ENCODE peak calls at places on chromosomes 13 and 19, in six cellular contexts. U is IMR-90; N is CD8-positive, alpha-beta T cell; X is cardiac fibroblast; L is neural progenitor cell; F is astrocyte of the cerebellum. C is an unnamed sample.

GRCh38 chr19:12913011-12913561 is 6.0 kb downstream of the SYCE2 start:
- DNase-seq in F (peak; percentile 32), X (peak; percentile 88), U (peak; percentile 42), N (no peak), L (peak; percentile 84), C (peak; percentile 29)

GRCh38 chr13:91112878-91113277 is 234.6 kb upstream of the MIR17HG start:
- DNase-seq in L (no peak), F (no peak), N (no peak), X (no peak), U (no peak), C (no peak)

GRCh38 chr13:44710576-44710975 is 134.4 kb upstream of the TSC22D1 start:
- DNase-seq in U (peak; percentile 96), N (no peak), X (peak; percentile 90), F (peak; percentile 93), L (no peak), C (no peak)

GRCh38 chr19:49896863-49897621 is at the start of gene IL4I1:
- DNase-seq in F (no peak), U (peak; percentile 42), L (no peak), N (peak; percentile 58), X (peak; percentile 40), C (no peak)

GRCh38 chr19:49997709-49998108 is 27.5 kb downstream of the VRK3 start:
- DNase-seq in U (peak; percentile 13), X (peak; percentile 20), F (no peak), L (peak; percentile 60), N (no peak), C (peak; percentile 26)

GRCh38 chr19:42048992-42049391 is 21.0 kb downstream of the GRIK5 start:
- DNase-seq in X (no peak), U (no peak), F (no peak), L (no peak), N (no peak), C (no peak)

GRCh38 chr19:11264452-11265176 is 2.3 kb upstream of the DOCK6 start:
- DNase-seq in X (no peak), N (no peak), U (no peak), L (no peak), F (no peak), C (no peak)

GRCh38 chr19:4181053-4181508 is 1.3 kb downstream of the SIRT6 start:
- DNase-seq in U (no peak), X (no peak), L (no peak), F (no peak), N (no peak), C (no peak)

GRCh38 chr13:98450495-98451167 is 126.3 kb downstream of the STK24 start:
- DNase-seq in F (no peak), X (no peak), U (no peak), L (no peak), N (no peak), C (no peak)

GRCh38 chr19:49591731-49592485 is 926 bp downstream of the PRR12 start:
- DNase-seq in U (peak; percentile 26), F (no peak), X (peak; percentile 42), N (peak; percentile 73), L (peak; percentile 71), C (peak; percentile 62)

GRCh38 chr19:53537126-53537522 is 821 bp upstream of the ZNF331 start:
- DNase-seq in F (no peak), L (no peak), N (no peak), U (no peak), X (no peak), C (no peak)

GRCh38 chr19:56660381-56661105 is 11.0 kb downstream of the ZNF835 start:
- DNase-seq in F (no peak), U (no peak), L (no peak), X (no peak), N (no peak), C (no peak)

GRCh38 chr13:41263261-41263971 is at the start of gene MTRF1:
- DNase-seq in N (peak; percentile 87), U (peak; percentile 69), X (peak; percentile 80), F (peak; percentile 41), L (peak; percentile 82), C (peak; percentile 66)

GRCh38 chr13:24624363-24624762 is 55.8 kb upstream of the ATP12A start:
- DNase-seq in X (no peak), N (no peak), U (no peak), F (no peak), L (no peak), C (no peak)

DNA sequence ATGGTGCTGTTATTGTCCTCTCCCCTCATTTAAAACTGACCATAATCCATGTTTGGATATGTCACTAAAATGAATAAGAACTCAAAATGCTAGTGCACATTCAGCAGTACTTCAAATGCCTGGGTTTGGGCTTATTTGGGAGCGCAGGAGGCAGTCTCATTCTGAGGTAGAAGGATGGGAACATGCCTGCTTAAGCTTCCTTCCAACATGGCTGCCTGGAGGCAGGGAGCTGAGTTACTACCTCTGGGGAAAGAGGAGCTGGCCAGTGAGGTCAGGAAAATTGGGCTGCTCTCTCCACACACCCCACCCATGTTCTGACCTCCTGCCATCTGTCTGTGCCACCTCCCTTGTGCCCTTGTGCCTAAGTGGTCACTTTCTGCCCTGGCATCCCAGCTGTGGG is 85.7 kb downstream of the PTPRS start:
- DNase-seq in N (no peak), F (no peak), X (no peak), L (no peak), U (no peak), C (no peak)
- TF ChIP-seq CTCF in N (no peak), F (no peak), X (no peak), L (no peak), U (no peak), C (no peak)

DNA sequence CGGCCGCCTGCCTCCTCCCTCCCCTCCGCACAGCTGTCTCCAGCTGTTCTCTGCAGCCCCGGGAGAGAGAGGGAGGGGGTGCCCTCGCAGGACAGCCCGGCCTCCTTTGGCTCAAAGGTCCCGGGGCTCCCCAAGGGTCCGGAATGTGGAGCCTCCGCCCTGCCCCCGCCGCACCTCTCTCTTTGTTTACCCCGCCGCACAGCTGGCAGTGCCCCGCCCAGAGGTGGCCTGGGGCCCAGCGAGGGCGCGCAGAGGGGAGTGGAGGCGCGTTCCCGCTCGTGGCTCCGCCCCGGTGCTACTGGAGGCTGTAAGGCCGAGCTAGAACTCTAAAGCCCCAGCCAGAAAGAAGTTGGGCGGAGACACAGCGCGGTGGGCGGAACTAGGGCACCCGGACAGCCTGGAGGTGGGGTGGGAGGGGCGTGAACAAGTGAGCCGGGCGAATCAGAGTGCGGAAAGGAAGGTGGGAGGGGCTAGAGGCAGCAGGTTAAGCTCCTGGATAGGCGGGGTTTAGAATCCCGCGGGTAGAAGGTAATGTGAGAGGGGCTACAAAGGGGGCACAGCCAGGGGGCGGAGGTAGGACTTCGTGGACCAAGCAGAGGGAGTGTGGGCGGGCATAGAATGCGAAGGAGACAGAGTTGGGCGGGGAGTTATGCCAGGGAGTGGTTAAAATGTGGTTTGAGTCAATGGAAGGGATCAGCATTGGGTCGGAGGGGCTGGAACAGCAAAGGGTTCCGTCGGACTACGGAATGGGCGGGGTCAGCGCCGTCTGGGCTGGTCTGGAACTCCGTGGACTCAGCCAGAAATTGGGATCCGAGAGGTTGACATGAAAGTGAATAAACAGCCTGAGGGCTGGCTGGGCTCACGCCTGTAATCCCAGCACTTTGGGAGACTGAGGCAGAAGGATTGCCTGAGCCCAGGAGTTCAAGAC is 2.8 kb downstream of the LTBP4 start:
- DNase-seq in F (peak; percentile 70), U (peak; percentile 92), X (peak; percentile 98), N (peak; percentile 96), L (peak; percentile 99), C (peak; percentile 99)
- TF ChIP-seq CTCF in F (no peak), U (no peak), X (no peak), N (no peak), L (no peak), C (no peak)

GRCh38 chr13:31234729-31235128 is 35.0 kb downstream of the B3GLCT start:
- DNase-seq in U (no peak), L (no peak), N (no peak), F (no peak), X (peak; percentile 29), C (no peak)
- TF ChIP-seq CTCF in U (peak; percentile 29), L (peak; percentile 27), N (no peak), F (peak; percentile 53), X (peak; percentile 53), C (peak; percentile 27)

GRCh38 chr13:27131202-27131623 is 40.4 kb downstream of the USP12 start:
- DNase-seq in U (peak; percentile 55), L (no peak), F (no peak), N (peak; percentile 62), X (peak; percentile 22), C (no peak)

GRCh38 chr13:27130223-27131015 is 41.2 kb downstream of the USP12 start:
- DNase-seq in F (no peak), U (peak; percentile 76), L (no peak), N (no peak), X (peak; percentile 73), C (no peak)

GRCh38 chr13:27126877-27127276 is 44.7 kb downstream of the USP12 start:
- DNase-seq in F (no peak), L (no peak), U (no peak), X (no peak), N (no peak), C (no peak)

GRCh38 chr13:27131906-27132305 is 39.7 kb downstream of the USP12 start:
- DNase-seq in X (no peak), U (no peak), F (no peak), L (no peak), N (no peak), C (no peak)

GRCh38 chr13:27128825-27129627 is 42.6 kb downstream of the USP12 start:
- DNase-seq in N (no peak), F (no peak), U (no peak), X (no peak), L (no peak), C (no peak)
- TF ChIP-seq CTCF in N (no peak), F (no peak), U (no peak), X (no peak), L (no peak), C (no peak)

DNA sequence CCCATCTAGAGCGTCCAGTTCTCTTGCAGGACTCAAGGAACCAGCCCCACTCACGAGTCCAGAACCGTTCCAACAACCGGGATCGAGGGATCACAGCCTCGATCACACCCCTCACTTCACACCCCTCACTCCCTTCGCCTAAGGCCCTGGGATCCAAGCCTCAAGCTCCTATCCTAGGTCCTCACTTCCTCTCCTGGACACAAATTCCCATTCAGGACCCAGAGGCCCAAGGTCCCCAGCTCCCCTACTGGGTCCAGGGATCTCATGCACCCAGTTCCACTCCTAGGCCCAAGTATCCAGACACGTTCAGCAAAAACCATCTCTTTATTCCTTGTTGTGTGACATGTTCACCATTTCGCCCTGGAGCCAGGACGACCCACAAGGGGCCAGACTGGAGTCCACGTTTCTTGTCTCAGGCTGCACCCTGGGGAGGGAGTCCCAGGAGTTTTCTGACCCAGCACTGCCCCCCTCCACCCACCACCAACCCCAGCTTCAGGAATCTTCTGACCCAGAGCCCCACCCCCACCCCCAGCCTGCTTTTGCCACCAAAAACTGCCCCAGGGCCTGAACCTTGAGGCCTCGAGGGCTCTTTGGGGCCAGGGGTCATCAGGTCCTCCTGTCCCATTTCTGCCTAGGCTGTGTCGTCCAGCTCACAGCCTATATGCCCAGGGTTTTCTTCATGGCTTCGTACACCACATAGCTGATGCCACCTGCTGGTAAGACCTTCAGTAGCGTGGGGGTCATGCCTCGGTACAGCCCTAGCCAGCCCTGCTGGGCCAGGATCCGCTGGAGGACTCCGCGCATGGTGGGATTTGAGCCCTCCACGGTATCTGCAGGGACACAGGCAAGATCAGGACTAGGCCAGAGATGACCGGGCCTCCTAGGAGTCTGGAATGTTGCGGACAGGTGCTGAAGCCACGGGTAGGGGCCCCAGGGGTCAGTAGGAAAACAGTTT is 1.4 kb upstream of the KHSRP start:
- DNase-seq in F (no peak), X (no peak), U (no peak), N (no peak), L (no peak), C (no peak)
- TF ChIP-seq CTCF in F (no peak), X (no peak), U (no peak), N (no peak), L (peak; percentile 14), C (no peak)